ENCODE peak calls at places on chromosomes 1 and 21, in seven cellular contexts. Z, Y, J, A, I, F and H are unnamed samples.

GRCh38 chr21:35191128-35191527 is 142.0 kb upstream of the RUNX1 start:
- DNase-seq in I (no peak), J (no peak), A (no peak), F (no peak), Z (no peak), Y (no peak), H (no peak)

GRCh38 chr1:21669287-21670058 is at the start of gene RAP1GAP:
- DNase-seq in I (peak), J (no peak), Y (peak), A (peak), F (no peak), Z (no peak), H (peak)

GRCh38 chr1:240501115-240501514 is 110.8 kb downstream of the GREM2 start:
- DNase-seq in Z (no peak), Y (peak), J (peak), A (no peak), I (peak), F (peak), H (no peak)

GRCh38 chr1:24929876-24930702 is at the start of gene RUNX3:
- DNase-seq in F (peak), Z (peak), J (peak), Y (no peak), A (peak), I (peak), H (peak)

GRCh38 chr1:236686815-236687160 is 489 bp downstream of the ACTN2 start:
- DNase-seq in Z (peak), I (no peak), J (peak), A (no peak), F (no peak), Y (no peak), H (peak)

GRCh38 chr1:210496063-210496462 is 167.4 kb downstream of the HHAT start:
- DNase-seq in F (peak), Z (peak), A (no peak), Y (no peak), I (peak), J (peak), H (peak)

GRCh38 chr1:14689996-14690614 is 91.6 kb downstream of the KAZN start:
- DNase-seq in Z (no peak), J (peak), A (no peak), F (no peak), Y (no peak), I (no peak), H (no peak)

GRCh38 chr1:186014370-186015030 is 280.3 kb downstream of the HMCN1 start:
- DNase-seq in J (peak), F (no peak), Z (no peak), I (peak), Y (peak), A (no peak), H (no peak)

GRCh38 chr1:180926164-180926981 is 13.7 kb downstream of the KIAA1614 start:
- DNase-seq in Z (peak), Y (peak), A (peak), I (peak), F (peak), J (peak), H (peak)

GRCh38 chr1:217260676-217261075 is 370.2 kb downstream of the GPATCH2 start:
- DNase-seq in A (no peak), Z (no peak), I (no peak), J (no peak), Y (no peak), F (no peak), H (no peak)

GRCh38 chr1:40932004-40932403 is 47.5 kb upstream of the CTPS1 start:
- DNase-seq in I (no peak), Z (no peak), A (no peak), Y (no peak), J (no peak), F (no peak), H (no peak)

GRCh38 chr1:97063532-97063931 is 341.9 kb downstream of the PTBP2 start:
- DNase-seq in I (no peak), A (no peak), J (no peak), Y (peak), F (no peak), Z (no peak), H (no peak)

GRCh38 chr1:232980336-232980978 is 30.0 kb downstream of the NTPCR start:
- DNase-seq in Z (no peak), J (no peak), I (peak), Y (peak), A (peak), F (peak), H (no peak)

GRCh38 chr1:25676488-25676887 is 59.9 kb downstream of the MAN1C1 start:
- DNase-seq in J (peak), I (peak), Z (no peak), F (no peak), Y (peak), A (no peak), H (peak)